ENCODE peak calls at places on chromosomes 6 and 20, in nine cellular contexts. Z is right atrium auricular region, L is IMR-90, O is transverse colon, C is psoas muscle, W is H9, S is lung, V is dorsolateral prefrontal cortex, F is colonic mucosa. T is an unnamed sample. For H3K27me3, the result is how much of the 10 kb centered on the place peaks cover.

GRCh38 chr6:32370510-32370909 is 1.2 kb downstream of the TSBP1 start:
- DNase-seq in Z (no peak), L (no peak), O (no peak), C (no peak), W (no peak), S (no peak), V (no peak), F (no peak), T (no peak)

GRCh38 chr6:156601821-156602301 is 175.3 kb upstream of the ARID1B start:
- DNase-seq in Z (peak), L (no peak), O (no peak), C (no peak), W (no peak), S (no peak), V (no peak), F (no peak), T (no peak)

GRCh38 chr6:42375905-42376304 is 75.8 kb downstream of the TRERF1 start:
- DNase-seq in Z (no peak), L (no peak), O (no peak), C (no peak), W (no peak), S (no peak), V (no peak), F (no peak), T (no peak)

GRCh38 chr6:53530346-53530745 is 14.6 kb downstream of the GCLC start:
- DNase-seq in Z (no peak), L (peak), O (no peak), C (no peak), W (peak), S (no peak), V (no peak), F (no peak), T (no peak)

GRCh38 chr6:35562060-35562459 is 49.4 kb upstream of the TULP1 start:
- DNase-seq in Z (no peak), L (peak), O (no peak), C (no peak), W (no peak), S (peak), V (no peak), F (no peak), T (no peak)

GRCh38 chr20:17910828-17911294 is 57.7 kb downstream of the SNX5 start:
- DNase-seq in Z (peak), L (peak), O (no peak), C (peak), W (no peak), S (peak), V (no peak), F (no peak), T (no peak)

GRCh38 chr6:34616230-34616591 is 60.1 kb upstream of the SPDEF start:
- DNase-seq in Z (no peak), L (no peak), O (no peak), C (no peak), W (no peak), S (no peak), V (no peak), F (no peak), T (no peak)

GRCh38 chr20:10332656-10333421 is 101.2 kb downstream of the MKKS start:
- DNase-seq in Z (no peak), L (peak), O (no peak), C (no peak), W (no peak), S (no peak), V (no peak), F (no peak), T (no peak)

GRCh38 chr6:168197636-168198301 is 118.8 kb upstream of the FRMD1 start:
- DNase-seq in Z (no peak), L (no peak), O (no peak), C (no peak), W (peak), S (no peak), V (no peak), F (no peak), T (no peak)

GRCh38 chr6:134303903-134304302 is 14.0 kb downstream of the SGK1 start:
- DNase-seq in Z (no peak), L (peak), O (no peak), C (no peak), W (no peak), S (no peak), V (no peak), F (no peak), T (no peak)

GRCh38 chr20:63090052-63090451 is 83.3 kb upstream of the BHLHE23 start:
- DNase-seq in Z (no peak), L (no peak), O (no peak), C (no peak), W (peak), S (no peak), V (peak), F (no peak), T (no peak)
- H3K27me3 ChIP-seq in Z (under half), L (under half), O (half or more), C (half or more), W (under half), S (under half), V (under half), F (under half), T (under half)

DNA sequence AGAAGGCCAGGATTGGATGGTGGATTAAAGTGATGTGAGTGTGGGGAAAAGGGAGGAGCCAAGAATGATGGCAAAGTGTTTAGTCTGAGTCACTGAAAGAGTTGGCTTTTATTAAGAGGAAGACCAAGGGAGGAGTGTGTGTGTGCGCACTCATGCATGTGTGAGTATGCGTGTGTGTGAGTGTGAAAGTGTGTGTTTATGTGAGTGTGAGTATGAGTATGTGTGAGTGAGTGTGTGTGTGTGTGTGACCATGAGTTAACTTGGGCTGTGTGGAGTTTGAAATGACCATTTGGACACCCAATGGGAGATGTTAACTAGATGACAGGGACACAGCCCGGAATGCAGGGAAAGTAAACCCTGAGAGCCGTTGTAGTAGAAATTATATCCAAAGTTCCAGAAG is 57.6 kb upstream of the EYA2 start:
- DNase-seq in Z (no peak), L (peak), O (no peak), C (no peak), W (no peak), S (no peak), V (no peak), F (no peak), T (no peak)
- TF ChIP-seq CTCF in Z (no peak), L (no peak), O (no peak), C (no peak), W (no peak), S (no peak), V (no peak), F (no peak), T (no peak)

GRCh38 chr20:59437601-59438031 is 137.2 kb downstream of the EDN3 start:
- DNase-seq in Z (no peak), L (no peak), O (no peak), C (no peak), W (no peak), S (no peak), V (no peak), F (no peak), T (no peak)

GRCh38 chr20:59441860-59442810 is 141.7 kb downstream of the EDN3 start:
- DNase-seq in Z (no peak), L (no peak), O (no peak), C (no peak), W (no peak), S (no peak), V (no peak), F (no peak), T (no peak)

GRCh38 chr20:59438201-59438600 is 137.8 kb downstream of the EDN3 start:
- DNase-seq in Z (no peak), L (no peak), O (no peak), C (no peak), W (no peak), S (no peak), V (no peak), F (no peak), T (no peak)

GRCh38 chr20:59441306-59441705 is 140.9 kb downstream of the EDN3 start:
- DNase-seq in Z (no peak), L (no peak), O (no peak), C (no peak), W (no peak), S (no peak), V (no peak), F (no peak), T (no peak)

GRCh38 chr20:59439243-59439642 is 138.8 kb downstream of the EDN3 start:
- DNase-seq in Z (no peak), L (no peak), O (no peak), C (no peak), W (no peak), S (no peak), V (no peak), F (no peak), T (no peak)
- H3K27me3 ChIP-seq in Z (under half), L (under half), O (under half), C (under half), W (under half), S (under half), V (under half), F (under half), T (under half)

DNA sequence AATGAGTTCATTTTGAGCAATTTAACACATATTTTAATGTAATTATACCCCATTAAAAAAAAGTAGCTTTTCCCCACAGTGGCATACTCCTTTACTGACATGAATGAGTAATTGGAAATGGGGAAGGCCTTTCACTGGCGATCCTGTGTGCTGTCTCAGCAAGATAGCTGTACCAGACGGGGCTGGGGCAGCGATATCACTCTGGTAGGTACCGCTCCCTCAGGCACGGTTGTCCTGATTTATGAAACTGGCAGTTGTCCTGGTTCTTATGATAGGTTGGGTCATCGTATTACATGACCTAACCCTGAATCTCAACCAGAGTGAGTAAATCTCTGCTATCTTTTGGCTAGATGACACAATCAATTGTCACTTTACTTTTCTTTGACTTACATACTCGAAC is 355.0 kb upstream of the MAP3K7 start:
- DNase-seq in Z (no peak), L (no peak), O (no peak), C (no peak), W (no peak), S (no peak), V (no peak), F (no peak), T (no peak)
- TF ChIP-seq CTCF in Z (no peak), L (no peak), O (no peak), C (no peak), W (no peak), S (no peak), V (no peak), F (no peak), T (no peak)

DNA sequence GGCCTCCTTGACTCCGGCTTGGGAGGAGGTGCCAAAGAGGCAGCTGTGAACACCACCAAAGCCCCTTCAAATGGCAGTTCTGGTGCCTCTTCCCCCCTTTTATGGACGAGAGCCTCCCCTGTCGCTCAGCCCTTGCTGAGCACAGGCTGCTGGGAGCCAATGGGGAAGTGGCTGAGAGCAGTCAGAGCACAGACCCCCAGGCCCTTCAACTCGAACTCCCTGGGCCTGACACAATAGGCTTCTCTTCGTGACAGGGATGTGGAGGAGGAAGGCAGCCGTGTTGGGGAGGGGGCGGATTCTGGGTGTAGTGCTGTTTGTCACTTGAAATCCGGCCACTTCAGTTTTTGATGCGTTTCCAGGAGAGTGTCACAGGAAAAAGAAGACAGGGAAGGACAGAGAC is at the start of gene PDYN:
- DNase-seq in Z (no peak), L (no peak), O (no peak), C (no peak), W (no peak), S (no peak), V (no peak), F (no peak), T (no peak)
- H3K27me3 ChIP-seq in Z (under half), L (under half), O (half or more), C (half or more), W (under half), S (under half), V (under half), F (under half), T (under half)

GRCh38 chr6:99801805-99802204 is 192.2 kb downstream of the MCHR2 start:
- DNase-seq in Z (no peak), L (no peak), O (no peak), C (no peak), W (no peak), S (no peak), V (no peak), F (no peak), T (no peak)

DNA sequence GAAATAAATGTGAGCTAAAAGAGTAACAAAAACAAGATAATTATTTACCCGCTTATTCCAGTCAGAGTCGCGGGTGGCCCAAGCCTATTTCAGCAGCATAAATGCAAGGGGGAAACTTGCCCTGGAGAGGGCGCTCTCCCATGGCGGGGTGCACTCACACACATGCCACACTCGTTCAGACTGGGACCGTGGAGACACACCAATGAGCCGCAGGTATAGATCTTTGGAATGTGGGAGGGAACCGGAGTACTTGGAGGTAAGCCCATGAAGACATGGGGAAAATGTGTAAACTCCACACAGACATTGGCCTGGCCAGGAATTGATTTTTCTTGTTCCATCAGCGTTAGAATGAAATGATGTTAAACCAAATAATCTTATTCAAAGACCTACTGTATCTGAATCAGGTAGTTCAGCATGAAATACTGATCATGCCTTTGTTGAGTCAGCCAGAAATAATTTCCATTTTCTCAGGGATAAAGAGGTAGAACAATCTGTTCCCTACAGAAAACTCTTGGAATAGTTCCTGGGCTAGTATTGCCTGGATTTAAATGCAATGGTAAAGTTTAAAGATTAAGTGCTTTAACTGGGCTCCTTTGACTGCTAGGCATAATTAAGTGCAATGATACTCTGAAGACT is 191.5 kb downstream of the MCHR2 start:
- DNase-seq in Z (no peak), L (no peak), O (no peak), C (no peak), W (peak), S (no peak), V (no peak), F (no peak), T (no peak)
- TF ChIP-seq CTCF in Z (no peak), L (no peak), O (no peak), C (no peak), W (peak), S (no peak), V (no peak), F (no peak), T (no peak)

GRCh38 chr6:83853968-83854501 is 875 bp downstream of the RIPPLY2 start:
- DNase-seq in Z (no peak), L (no peak), O (no peak), C (no peak), W (peak), S (no peak), V (no peak), F (no peak), T (no peak)
- H3K27me3 ChIP-seq in Z (under half), L (under half), O (half or more), C (half or more), W (under half), S (under half), V (under half), F (under half), T (under half)

GRCh38 chr6:139659196-139659595 is 284.7 kb upstream of the CITED2 start:
- DNase-seq in Z (no peak), L (no peak), O (no peak), C (no peak), W (no peak), S (no peak), V (no peak), F (no peak), T (no peak)

GRCh38 chr6:139655783-139656705 is 281.6 kb upstream of the CITED2 start:
- DNase-seq in Z (no peak), L (no peak), O (peak), C (no peak), W (no peak), S (no peak), V (no peak), F (peak), T (no peak)

GRCh38 chr6:139663996-139664395 is 289.5 kb upstream of the CITED2 start:
- DNase-seq in Z (no peak), L (no peak), O (no peak), C (no peak), W (no peak), S (no peak), V (no peak), F (no peak), T (no peak)

GRCh38 chr6:139657121-139657520 is 282.7 kb upstream of the CITED2 start:
- DNase-seq in Z (no peak), L (no peak), O (no peak), C (no peak), W (no peak), S (no peak), V (no peak), F (no peak), T (no peak)

GRCh38 chr6:139659711-139660110 is 285.3 kb upstream of the CITED2 start:
- DNase-seq in Z (no peak), L (no peak), O (no peak), C (no peak), W (no peak), S (no peak), V (no peak), F (no peak), T (no peak)
- TF ChIP-seq CTCF in Z (no peak), L (no peak), O (no peak), C (no peak), W (no peak), S (no peak), V (no peak), F (no peak), T (no peak)

T was measured in Peyer's patch.